ENCODE peak calls at places on chromosomes 13 and 19, in ten cellular contexts. T is AG10803; A is progenitor cell of endocrine pancreas; C is RCC 7860; W is HS-5; M is T-helper 17 cell; Z is Jurkat, Clone E6-1; L is AG09319; I is NCI-H510A treated with DMSO at 0.1 percent for 48 hours; B is activated T-helper 1 cell treated with anti-CD3 and anti-CD28 coated beads, Interleukin-2, amount 50 U/mL, for 16 hours. V is an unnamed sample.

GRCh38 chr19:3145909-3146676 is 10.3 kb downstream of the GNA15 start:
- DNase-seq in T (no peak), A (no peak), C (no peak), W (no peak), M (no peak), Z (no peak), L (no peak), I (no peak), B (no peak), V (no peak)

GRCh38 chr13:72782717-72783116 is 784 bp downstream of the PIBF1 start:
- DNase-seq in T (peak), A (no peak), C (no peak), W (no peak), M (no peak), Z (no peak), L (no peak), I (no peak), B (no peak), V (no peak)

GRCh38 chr13:106597190-106597589 is 29.3 kb upstream of the ARGLU1 start:
- DNase-seq in T (peak), A (no peak), C (no peak), W (no peak), M (no peak), Z (no peak), L (no peak), I (no peak), B (no peak), V (no peak)

GRCh38 chr13:97191143-97191542 is 31.0 kb upstream of the MBNL2 start:
- DNase-seq in T (no peak), A (no peak), C (no peak), W (no peak), M (no peak), Z (no peak), L (no peak), I (no peak), B (no peak), V (no peak)

GRCh38 chr19:18708452-18709231 is 25.2 kb downstream of the CRTC1 start:
- DNase-seq in T (no peak), A (no peak), C (no peak), W (no peak), M (no peak), Z (no peak), L (no peak), I (peak), B (no peak), V (no peak)

GRCh38 chr19:28289294-28290063 is 923.5 kb downstream of the UQCRFS1 start:
- DNase-seq in T (peak), A (no peak), C (no peak), W (no peak), M (no peak), Z (no peak), L (peak), I (no peak), B (no peak), V (no peak)

GRCh38 chr19:10701955-10702307 is 692 bp downstream of the QTRT1 start:
- DNase-seq in T (no peak), A (no peak), C (no peak), W (no peak), M (no peak), Z (no peak), L (no peak), I (peak), B (no peak), V (no peak)

GRCh38 chr19:5150331-5150901 is 181.5 kb downstream of the KDM4B start:
- DNase-seq in T (no peak), A (no peak), C (no peak), W (no peak), M (no peak), Z (no peak), L (no peak), I (no peak), B (no peak), V (no peak)

GRCh38 chr13:49756263-49756662 is 36.2 kb downstream of the KPNA3 start:
- DNase-seq in T (no peak), A (no peak), C (no peak), W (no peak), M (no peak), Z (no peak), L (no peak), I (no peak), B (no peak), V (no peak)

GRCh38 chr19:17629760-17630159 is 58.4 kb downstream of the UNC13A start:
- DNase-seq in T (no peak), A (no peak), C (no peak), W (no peak), M (no peak), Z (no peak), L (no peak), I (no peak), B (no peak), V (no peak)

GRCh38 chr13:42814868-42815267 is 33.5 kb downstream of the FAM216B start:
- DNase-seq in T (peak), A (no peak), C (no peak), W (peak), M (no peak), Z (no peak), L (peak), I (no peak), B (no peak), V (no peak)

GRCh38 chr13:40269086-40269485 is 397.4 kb downstream of the FOXO1 start:
- DNase-seq in T (peak), A (no peak), C (no peak), W (no peak), M (no peak), Z (no peak), L (no peak), I (no peak), B (no peak), V (no peak)

GRCh38 chr19:48415395-48415794 is 21.9 kb downstream of the GRIN2D start:
- DNase-seq in T (peak), A (no peak), C (no peak), W (no peak), M (peak), Z (peak), L (no peak), I (no peak), B (no peak), V (no peak)